ENCODE peak calls at places on chromosomes 1 and 21, in six cellular contexts. S is amniotic stem cell; C is activated T-helper 2 cell treated with anti-CD3 and anti-CD28 coated beads, Interferon-gamma antibody, Interleukin-2, Interleukin-4, amounts not matched to agents 10 μg/mL and 5 μg/mL and 100 μg/mL, durations not matched to agents 14 hours and 24 hours and 36 hours; P is Caki2; F is NCI-H2081; G is AG04449. T is an unnamed sample.

GRCh38 chr1:166980818-166981217 is 5.5 kb upstream of the ILDR2 start:
- DNase-seq in G (no peak), S (no peak), P (no peak), C (no peak), F (peak), T (peak)

GRCh38 chr1:164846731-164847691 is 288.0 kb downstream of the PBX1 start:
- DNase-seq in P (no peak), F (no peak), C (no peak), G (no peak), S (no peak), T (no peak)

GRCh38 chr21:45529785-45530422 is 12.3 kb downstream of the SLC19A1 start:
- DNase-seq in G (no peak), P (no peak), S (no peak), F (no peak), C (no peak), T (no peak)

GRCh38 chr1:226566234-226566633 is 17.7 kb downstream of the STUM start:
- DNase-seq in S (no peak), P (no peak), C (no peak), F (no peak), G (no peak), T (no peak)

GRCh38 chr1:202145325-202146140 is 996 bp upstream of the ARL8A start:
- DNase-seq in F (no peak), G (no peak), P (no peak), C (no peak), S (no peak), T (no peak)

GRCh38 chr1:56958526-56958925 is 7.3 kb downstream of the C8B start:
- DNase-seq in F (no peak), P (no peak), S (no peak), G (no peak), C (no peak), T (no peak)

GRCh38 chr1:176206006-176206960 is 803 bp downstream of the COP1 start:
- DNase-seq in P (peak), C (no peak), S (peak), G (no peak), F (peak), T (no peak)

GRCh38 chr1:64223329-64224151 is 20.1 kb downstream of the UBE2U start:
- DNase-seq in G (peak), F (no peak), C (no peak), P (peak), S (peak), T (no peak)

GRCh38 chr1:230768903-230769570 is 21.8 kb downstream of the CAPN9 start:
- DNase-seq in C (no peak), S (no peak), G (peak), P (no peak), F (no peak), T (peak)

T was measured in LNCaP clone FGC.